ENCODE peak calls at places on chromosome 15, in nine cellular contexts. D is HepG2, R is A549, H is IMR-90, F is astrocyte, G is neural progenitor cell, W is AG04450, K is uterus, L is lung. J is an unnamed sample.
A peak's percentile ranks its signal among the peaks of the same experiment; 100 is the strongest.

GRCh38 chr15:101026686-101027272 is 107.6 kb downstream of the LRRK1 start:
- DNase-seq in F (no peak), L (peak; percentile 14), G (no peak), D (no peak), K (peak; percentile 13), H (no peak), R (no peak), W (no peak), J (peak; percentile 58)

GRCh38 chr15:37550360-37551024 is 383.9 kb upstream of the TMCO5A start:
- DNase-seq in H (no peak), R (no peak), D (no peak), G (peak; percentile 34), K (no peak), L (no peak), W (no peak), F (no peak), J (no peak)

GRCh38 chr15:92787116-92787515 is 113.0 kb upstream of the CHD2 start:
- DNase-seq in R (no peak), G (no peak), D (no peak), L (no peak), W (no peak), F (no peak), H (no peak), K (no peak), J (no peak)

GRCh38 chr15:36109943-36110658 is 469.3 kb upstream of the CDIN1 start:
- DNase-seq in L (no peak), H (peak; percentile 81), W (no peak), D (no peak), G (no peak), R (no peak), K (no peak), F (peak; percentile 88), J (no peak)

GRCh38 chr15:73919706-73920105 is 6.6 kb upstream of the LOXL1 start:
- DNase-seq in F (no peak), G (no peak), L (no peak), W (no peak), R (no peak), D (no peak), K (no peak), H (no peak), J (no peak)

GRCh38 chr15:68817304-68818087 is 3.2 kb downstream of the ANP32A start:
- DNase-seq in H (peak; percentile 58), D (peak; percentile 37), G (peak; percentile 81), W (no peak), F (peak; percentile 45), L (peak; percentile 77), K (peak; percentile 62), R (peak; percentile 73), J (no peak)

GRCh38 chr15:100186366-100186765 is 155.4 kb downstream of the ADAMTS17 start:
- DNase-seq in K (no peak), F (no peak), D (no peak), R (no peak), H (no peak), G (no peak), W (no peak), L (no peak), J (no peak)

GRCh38 chr15:85865070-85865684 is 70.5 kb upstream of the KLHL25 start:
- DNase-seq in K (peak; percentile 30), D (peak; percentile 11), G (peak; percentile 91), R (peak; percentile 67), H (peak; percentile 48), W (no peak), F (peak; percentile 23), L (no peak), J (peak; percentile 58)

GRCh38 chr15:50925281-50925680 is 16.8 kb downstream of the AP4E1 start:
- DNase-seq in K (no peak), H (no peak), G (no peak), F (no peak), D (no peak), W (no peak), R (no peak), L (no peak), J (no peak)

GRCh38 chr15:65099336-65099735 is 15.7 kb downstream of the UBAP1L start:
- DNase-seq in W (no peak), H (no peak), K (no peak), L (no peak), D (no peak), R (no peak), G (no peak), F (no peak), J (no peak)

GRCh38 chr15:74200871-74201419 is 1.6 kb downstream of the STRA6 start:
- DNase-seq in L (no peak), D (no peak), H (peak; percentile 52), R (peak; percentile 30), F (peak; percentile 41), G (peak; percentile 13), W (no peak), K (peak; percentile 66), J (no peak)

GRCh38 chr15:58958811-58959210 is 25.3 kb upstream of the SLTM start:
- DNase-seq in R (no peak), K (no peak), D (no peak), W (no peak), F (no peak), L (no peak), H (no peak), G (no peak), J (no peak)

GRCh38 chr15:52178765-52179164 is 12.4 kb downstream of the GNB5 start:
- DNase-seq in D (no peak), F (no peak), L (no peak), H (no peak), W (no peak), K (peak; percentile 49), R (no peak), G (no peak), J (no peak)

GRCh38 chr15:58462547-58462946 is 30.8 kb downstream of the LIPC start:
- DNase-seq in R (no peak), D (no peak), K (no peak), F (no peak), L (peak; percentile 45), G (peak; percentile 12), H (no peak), W (no peak), J (no peak)

GRCh38 chr15:82950746-82951370 is 1.7 kb downstream of the HOMER2 start:
- DNase-seq in K (no peak), G (no peak), R (no peak), F (no peak), L (no peak), W (no peak), D (peak; percentile 11), H (no peak), J (no peak)

GRCh38 chr15:68305420-68305871 is 27.9 kb downstream of the FEM1B start:
- DNase-seq in D (no peak), W (no peak), F (no peak), R (no peak), H (no peak), K (peak; percentile 19), G (no peak), L (peak; percentile 22), J (peak; percentile 51)

GRCh38 chr15:68275165-68275746 is 2.3 kb upstream of the FEM1B start:
- DNase-seq in G (no peak), D (peak; percentile 68), F (no peak), L (peak; percentile 75), W (peak; percentile 68), K (no peak), H (peak; percentile 88), R (peak; percentile 68), J (no peak)

GRCh38 chr15:93831641-93832040 is 399.7 kb upstream of the MCTP2 start:
- DNase-seq in R (no peak), D (no peak), K (no peak), H (no peak), L (no peak), G (no peak), W (no peak), F (no peak), J (no peak)

GRCh38 chr15:83299462-83299861 is 15.0 kb upstream of the BNC1 start:
- DNase-seq in F (no peak), G (no peak), D (no peak), H (no peak), K (no peak), W (no peak), R (no peak), L (no peak), J (peak; percentile 62)

GRCh38 chr15:62625421-62626033 is 417.0 kb upstream of the TPM1 start:
- DNase-seq in G (no peak), K (no peak), L (no peak), H (peak; percentile 32), D (no peak), W (peak; percentile 29), F (no peak), R (no peak), J (no peak)

DNA sequence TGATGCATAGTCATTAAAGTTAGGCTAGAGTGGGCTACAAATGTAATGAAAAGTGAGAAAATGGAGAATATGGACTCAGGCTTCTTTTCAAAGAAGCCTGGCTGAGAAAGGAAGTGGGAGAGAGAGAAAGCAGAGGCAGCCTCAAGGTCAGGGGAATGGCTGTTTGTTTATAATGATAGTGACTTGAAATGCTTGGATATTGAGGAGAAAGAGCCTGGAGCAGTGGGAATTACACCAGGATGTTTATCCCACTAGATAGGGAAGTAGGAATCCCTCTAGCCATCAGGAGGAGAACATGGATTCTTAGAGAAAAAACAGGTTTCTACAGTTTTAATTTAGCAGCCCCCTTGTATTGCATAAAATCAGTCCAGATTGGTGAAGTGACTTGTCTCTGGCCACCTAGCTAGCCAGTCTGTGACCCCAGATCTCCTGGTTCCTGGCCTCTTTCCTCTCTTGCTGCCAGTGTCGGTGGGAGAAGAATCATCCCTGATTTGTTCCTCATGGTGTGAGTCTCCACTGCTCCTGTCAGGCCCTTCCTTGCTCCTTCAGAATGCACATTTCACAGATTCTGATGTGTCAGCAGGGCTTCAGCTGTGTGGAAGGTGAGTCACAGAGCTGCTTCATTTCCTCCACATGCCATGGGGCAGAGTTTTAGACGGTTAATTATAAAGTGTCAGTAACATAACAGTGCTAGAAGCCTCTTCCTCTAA is 32.9 kb downstream of the SEMA6D start:
- DNase-seq in K (no peak), G (no peak), W (peak; percentile 56), F (peak; percentile 81), H (peak; percentile 91), R (no peak), D (no peak), L (no peak), J (no peak)
- H3K27ac ChIP-seq in K (no peak overlapping the region), G (no peak overlapping the region), W (peak overlapping the region; percentile 66), F (peak overlapping the region; percentile 44), H (peak overlapping the region; percentile 55), R (no peak overlapping the region), D (no peak overlapping the region), L (peak overlapping the region; percentile 34), J (no peak overlapping the region)

GRCh38 chr15:86877171-86877631 is 797.5 kb downstream of the AGBL1 start:
- DNase-seq in K (no peak), W (no peak), H (no peak), D (no peak), R (peak; percentile 7), G (no peak), L (no peak), F (peak; percentile 53), J (no peak)
- TF ChIP-seq CTCF in K (no peak), W (no peak), H (no peak), D (no peak), R (no peak), G (peak; percentile 26), L (no peak), F (no peak), J (no peak)

GRCh38 chr15:40252141-40252437 is 13.2 kb downstream of the PAK6 start:
- DNase-seq in H (no peak), F (no peak), R (no peak), L (no peak), G (no peak), K (no peak), D (no peak), W (no peak), J (no peak)
- H3K4me3 ChIP-seq in H (no peak overlapping the region), F (no peak overlapping the region), R (no peak overlapping the region), L (no peak overlapping the region), G (peak overlapping the region; percentile 65), K (no peak overlapping the region), D (no peak overlapping the region), W (no peak overlapping the region), J (peak overlapping the region; percentile 45)

GRCh38 chr15:66408690-66409089 is 22.0 kb downstream of the MAP2K1 start:
- DNase-seq in D (no peak), G (no peak), W (no peak), F (no peak), H (no peak), R (no peak), K (no peak), L (no peak), J (peak; percentile 69)
- H3K27ac ChIP-seq in D (no peak overlapping the region), G (no peak overlapping the region), W (no peak overlapping the region), F (no peak overlapping the region), H (no peak overlapping the region), R (no peak overlapping the region), K (no peak overlapping the region), L (no peak overlapping the region), J (no peak overlapping the region)

J was measured in right atrium auricular region.